ENCODE peak calls at places on chromosome 12, in four cellular contexts. E, T, K and V are unnamed samples.

GRCh38 chr12:2431810-2432209 is 363.0 kb upstream of the FKBP4 start:
- DNase-seq in K (no peak), T (peak; percentile 75), E (no peak), V (no peak)

GRCh38 chr12:94147377-94147990 is 893 bp upstream of the PLXNC1 start:
- DNase-seq in E (peak; percentile 47), K (no peak), T (no peak), V (no peak)

GRCh38 chr12:127640181-127640886 is 626.6 kb upstream of the TMEM132C start:
- DNase-seq in K (no peak), T (peak; percentile 78), E (no peak), V (no peak)

GRCh38 chr12:49341777-49342065 is 4.7 kb upstream of the C1QL4 start:
- DNase-seq in K (no peak), E (no peak), T (no peak), V (no peak)

GRCh38 chr12:2580821-2581220 is 213.9 kb upstream of the FKBP4 start:
- DNase-seq in E (no peak), K (no peak), T (peak; percentile 18), V (no peak)

GRCh38 chr12:52010152-52010622 is 3.4 kb downstream of the TAMALIN start:
- DNase-seq in T (peak; percentile 72), K (peak; percentile 62), E (no peak), V (peak; percentile 45)

GRCh38 chr12:68423175-68423574 is 91.0 kb upstream of the MDM1 start:
- DNase-seq in E (no peak), K (no peak), T (no peak), V (no peak)

GRCh38 chr12:118053071-118053985 is 7.7 kb downstream of the WSB2 start:
- DNase-seq in K (no peak), E (no peak), T (peak; percentile 52), V (no peak)

GRCh38 chr12:111055181-111055880 is 135.0 kb upstream of the MYL2 start:
- DNase-seq in E (no peak), T (no peak), K (no peak), V (no peak)

GRCh38 chr12:54584128-54584527 is 4.3 kb downstream of the PPP1R1A start:
- DNase-seq in T (no peak), E (no peak), K (no peak), V (no peak)

GRCh38 chr12:83826112-83826511 is 1086.5 kb downstream of the SLC6A15 start:
- DNase-seq in K (no peak), E (peak; percentile 50), T (peak; percentile 50), V (peak; percentile 5)

GRCh38 chr12:127143020-127143419 is 1124.0 kb upstream of the TMEM132C start:
- DNase-seq in K (no peak), T (no peak), E (no peak), V (no peak)

GRCh38 chr12:95380997-95381786 is 92.8 kb upstream of the METAP2 start:
- DNase-seq in T (peak; percentile 41), E (no peak), K (no peak), V (no peak)

GRCh38 chr12:55743967-55744931 is 1.3 kb downstream of the GDF11 start:
- DNase-seq in T (peak; percentile 41), E (no peak), K (no peak), V (no peak)

GRCh38 chr12:109766251-109766778 is 52.7 kb downstream of the FAM222A start:
- DNase-seq in T (no peak), K (no peak), E (no peak), V (no peak)

GRCh38 chr12:8822298-8822697 is at the start of gene A2ML1:
- DNase-seq in K (no peak), T (no peak), E (no peak), V (no peak)

GRCh38 chr12:3168775-3169221 is 91.6 kb downstream of the TSPAN9 start:
- DNase-seq in E (no peak), T (peak; percentile 98), K (no peak), V (peak; percentile 81)

GRCh38 chr12:14416658-14417057 is 51.2 kb downstream of the ATF7IP start:
- DNase-seq in K (no peak), T (peak; percentile 62), E (peak; percentile 75), V (no peak)

GRCh38 chr12:106632797-106633450 is 50.1 kb downstream of the RFX4 start:
- DNase-seq in E (no peak), K (no peak), T (no peak), V (no peak)

GRCh38 chr12:64362721-64363305 is 27.7 kb downstream of the C12orf56 start:
- DNase-seq in E (no peak), K (no peak), T (no peak), V (no peak)

GRCh38 chr12:53599579-53599978 is 26.6 kb downstream of the ATF7 start:
- DNase-seq in T (peak; percentile 40), E (no peak), K (no peak), V (no peak)

GRCh38 chr12:108179305-108179704 is 50.2 kb downstream of the WSCD2 start:
- DNase-seq in T (no peak), E (no peak), K (no peak), V (no peak)

GRCh38 chr12:80509781-80510556 is 65.9 kb downstream of the PTPRQ start:
- DNase-seq in K (no peak), E (no peak), T (peak; percentile 86), V (peak; percentile 66)

GRCh38 chr12:56862264-56862663 is 71.9 kb downstream of the SDR9C7 start:
- DNase-seq in T (no peak), E (no peak), K (no peak), V (no peak)

GRCh38 chr12:56866493-56866892 is 67.7 kb downstream of the SDR9C7 start:
- DNase-seq in T (no peak), K (no peak), E (no peak), V (no peak)

GRCh38 chr12:56864318-56864717 is 69.9 kb downstream of the SDR9C7 start:
- DNase-seq in E (no peak), K (no peak), T (no peak), V (no peak)

GRCh38 chr12:56863789-56864188 is 70.4 kb downstream of the SDR9C7 start:
- DNase-seq in T (no peak), K (no peak), E (no peak), V (no peak)

DNA sequence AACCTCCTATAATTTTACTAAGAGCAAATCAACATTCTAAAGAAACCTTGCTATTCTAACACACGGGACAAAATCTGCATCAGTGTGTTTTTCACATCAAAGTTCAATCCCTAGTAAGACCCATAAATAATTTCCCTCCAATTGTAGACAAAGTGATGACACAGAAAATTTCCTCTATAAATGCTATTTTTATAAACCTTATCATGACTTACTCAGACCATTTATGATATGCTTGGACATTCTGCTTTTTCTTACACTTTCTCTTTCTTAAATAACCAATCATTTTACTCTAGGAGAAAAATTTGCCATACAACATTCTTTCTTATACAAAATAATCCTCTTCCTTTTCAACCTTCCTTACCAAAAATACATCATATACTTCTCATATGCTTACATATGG is 67.0 kb downstream of the SDR9C7 start:
- DNase-seq in E (no peak), T (no peak), K (no peak), V (no peak)
- H3K9me3 ChIP-seq in E (no peaks in the 10 kb centered on the region), T (no peaks in the 10 kb centered on the region), K (peaks cover 55% of the 10 kb centered on the region), V (peaks cover 61% of the 10 kb centered on the region)

GRCh38 chr12:11893998-11894397 is 176.7 kb upstream of the BCL2L14 start:
- DNase-seq in T (no peak), E (no peak), K (no peak), V (no peak)

GRCh38 chr12:11888029-11888428 is 182.7 kb upstream of the BCL2L14 start:
- DNase-seq in K (no peak), T (no peak), E (no peak), V (no peak)

GRCh38 chr12:11894890-11895289 is 175.8 kb upstream of the BCL2L14 start:
- DNase-seq in K (no peak), T (no peak), E (peak; percentile 92), V (no peak)

GRCh38 chr12:11892065-11892391 is 178.7 kb upstream of the BCL2L14 start:
- DNase-seq in K (no peak), E (no peak), T (no peak), V (no peak)

DNA sequence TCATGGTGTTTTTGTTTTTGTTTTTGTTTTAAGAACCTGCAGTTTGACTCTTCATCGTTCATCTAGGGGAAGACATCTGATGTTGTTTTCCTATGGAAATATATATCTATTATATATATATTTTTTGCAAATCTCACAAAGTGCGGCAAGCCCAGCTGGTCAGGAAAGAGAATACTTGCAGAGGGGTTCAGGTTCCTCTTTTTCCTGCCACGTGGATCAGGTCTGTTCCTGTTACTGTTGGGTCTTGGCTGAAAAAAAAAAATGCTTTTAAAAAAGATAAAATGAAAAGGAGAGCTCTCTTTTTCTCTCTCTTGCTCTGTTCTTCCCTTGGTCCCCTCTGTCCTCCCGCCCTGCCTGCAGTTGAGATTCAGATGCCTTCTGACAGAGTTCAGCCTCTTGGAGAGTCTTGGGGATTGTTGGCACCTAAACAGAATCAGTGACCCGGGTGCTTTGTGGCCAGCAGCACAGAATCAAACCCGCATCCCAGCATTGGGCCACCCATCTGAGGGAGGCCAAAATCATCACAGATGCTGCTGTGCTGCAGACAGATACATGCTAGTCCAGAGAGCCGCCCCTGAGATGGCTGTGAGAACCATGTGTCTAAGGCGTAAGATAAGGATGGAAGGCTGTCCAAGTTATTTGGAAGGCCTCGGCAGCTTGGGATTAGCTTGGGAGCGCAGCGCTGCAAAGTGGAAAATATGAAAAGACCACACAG is 179.2 kb upstream of the BCL2L14 start:
- DNase-seq in T (no peak), K (no peak), E (no peak), V (no peak)
- H3K36me3 ChIP-seq in T (peaks cover 3% of the 10 kb centered on the region), K (no peaks in the 10 kb centered on the region), E (no peaks in the 10 kb centered on the region), V (peaks cover 7% of the 10 kb centered on the region)

GRCh38 chr12:38157933-38158401 is 158.6 kb upstream of the ALG10B start:
- DNase-seq in K (no peak), T (no peak), E (no peak), V (no peak)

GRCh38 chr12:38157274-38157932 is 159.2 kb upstream of the ALG10B start:
- DNase-seq in K (no peak), E (no peak), T (no peak), V (no peak)

GRCh38 chr12:38155020-38155395 is 161.6 kb upstream of the ALG10B start:
- DNase-seq in E (no peak), T (no peak), K (no peak), V (no peak)

GRCh38 chr12:38155526-38156496 is 160.8 kb upstream of the ALG10B start:
- DNase-seq in T (no peak), K (no peak), E (no peak), V (no peak)

GRCh38 chr12:38156497-38157245 is 159.9 kb upstream of the ALG10B start:
- DNase-seq in K (no peak), T (no peak), E (no peak), V (no peak)
- H3K9me3 ChIP-seq in K (peaks cover 36% of the 10 kb centered on the region), T (no peaks in the 10 kb centered on the region), E (no peaks in the 10 kb centered on the region), V (no peaks in the 10 kb centered on the region)

DNA sequence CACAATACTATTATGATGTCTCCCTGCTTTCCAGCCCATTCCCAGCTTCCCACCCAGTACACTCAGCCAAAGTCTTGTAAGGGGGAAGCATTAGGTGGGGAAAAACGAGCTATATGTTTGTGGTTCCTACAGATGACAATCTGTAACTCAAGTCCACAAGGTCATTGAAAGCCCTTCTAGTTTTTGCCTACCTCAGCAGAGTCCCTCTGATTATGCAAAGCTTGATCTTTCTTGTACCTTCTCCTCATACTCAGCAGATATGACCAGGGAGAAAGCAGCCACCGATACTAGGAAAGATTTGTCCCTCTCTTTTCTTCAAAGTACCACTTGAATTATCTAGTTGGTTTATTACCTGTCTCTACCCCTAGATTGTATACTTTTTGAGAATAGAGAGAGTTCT is 10.6 kb downstream of the CMAS start:
- DNase-seq in T (no peak), E (no peak), K (no peak), V (no peak)
- H3K36me3 ChIP-seq in T (peaks cover 37% of the 10 kb centered on the region), E (no peaks in the 10 kb centered on the region), K (no peaks in the 10 kb centered on the region), V (peaks cover 40% of the 10 kb centered on the region)

DNA sequence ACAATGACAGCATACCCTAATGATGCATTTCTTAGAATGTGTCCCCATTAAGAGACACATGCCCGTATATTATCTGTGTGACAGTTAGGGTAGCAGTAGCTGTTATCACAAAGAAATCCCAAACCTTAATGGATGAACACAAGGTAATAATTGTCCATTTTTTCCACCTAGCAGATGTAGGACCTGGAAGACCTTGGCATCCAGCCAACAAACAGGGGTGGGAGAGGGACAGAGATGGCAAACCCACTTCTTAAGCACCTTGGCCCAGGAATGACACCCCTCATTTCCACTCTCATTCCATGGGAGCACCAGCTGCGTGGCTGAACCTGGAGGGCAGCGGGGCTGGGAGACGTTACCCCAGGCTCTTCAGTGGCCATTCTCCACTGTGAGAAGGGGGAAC is 679.0 kb downstream of the AACS start:
- DNase-seq in E (no peak), K (no peak), T (no peak), V (no peak)
- H3K9me3 ChIP-seq in E (no peaks in the 10 kb centered on the region), K (peaks cover 43% of the 10 kb centered on the region), T (no peaks in the 10 kb centered on the region), V (peaks cover 2% of the 10 kb centered on the region)